ENCODE peak calls at places on chromosomes 16 and 17, in ten cellular contexts. A is WTC11, Z is ELF-1, G is GM03348, K is AG10803, M is amygdala, L is mesendoderm, Y is brain microvascular endothelial cell, Q is RCC 7860, W is ACHN. V is an unnamed sample.

GRCh38 chr16:85092309-85092708 is 20.0 kb downstream of the CIBAR2 start:
- DNase-seq in A (no peak), Z (no peak), G (no peak), K (no peak), M (no peak), L (no peak), Y (no peak), Q (no peak), W (no peak), V (no peak)

GRCh38 chr16:17270111-17270510 is 200.6 kb downstream of the XYLT1 start:
- DNase-seq in A (no peak), Z (no peak), G (no peak), K (no peak), M (no peak), L (no peak), Y (no peak), Q (no peak), W (no peak), V (no peak)

GRCh38 chr16:57594531-57595031 is 33.8 kb upstream of the ADGRG1 start:
- DNase-seq in A (no peak), Z (no peak), G (no peak), K (no peak), M (no peak), L (no peak), Y (no peak), Q (no peak), W (no peak), V (no peak)

GRCh38 chr17:56510554-56511342 is 82.8 kb upstream of the NOG start:
- DNase-seq in A (no peak), Z (no peak), G (no peak), K (no peak), M (no peak), L (no peak), Y (no peak), Q (no peak), W (no peak), V (no peak)

GRCh38 chr16:85524630-85525463 is 88.3 kb upstream of the GSE1 start:
- DNase-seq in A (no peak), Z (peak), G (no peak), K (peak), M (no peak), L (peak), Y (no peak), Q (peak), W (no peak), V (peak)

GRCh38 chr16:84552135-84552534 is 47.7 kb upstream of the MEAK7 start:
- DNase-seq in A (no peak), Z (no peak), G (no peak), K (no peak), M (no peak), L (no peak), Y (no peak), Q (no peak), W (no peak), V (no peak)

GRCh38 chr16:65214196-65214595 is 92.3 kb upstream of the CDH11 start:
- DNase-seq in A (no peak), Z (no peak), G (peak), K (peak), M (no peak), L (no peak), Y (no peak), Q (no peak), W (no peak), V (no peak)

GRCh38 chr17:5583426-5584382 is 605 bp downstream of the NLRP1 start:
- DNase-seq in A (no peak), Z (no peak), G (peak), K (peak), M (no peak), L (no peak), Y (no peak), Q (no peak), W (no peak), V (no peak)

GRCh38 chr17:79075433-79075805 is 795 bp downstream of the ENGASE start:
- DNase-seq in A (no peak), Z (no peak), G (peak), K (no peak), M (no peak), L (no peak), Y (no peak), Q (no peak), W (peak), V (peak)

GRCh38 chr16:21126518-21126917 is 24.1 kb downstream of the DNAH3 start:
- DNase-seq in A (peak), Z (peak), G (no peak), K (no peak), M (no peak), L (no peak), Y (no peak), Q (no peak), W (no peak), V (peak)

GRCh38 chr16:27721548-27722265 is 171.8 kb downstream of the KATNIP start:
- DNase-seq in A (no peak), Z (peak), G (peak), K (peak), M (no peak), L (no peak), Y (peak), Q (no peak), W (no peak), V (peak)

GRCh38 chr17:76688165-76688622 is 22.6 kb downstream of the MXRA7 start:
- DNase-seq in A (no peak), Z (no peak), G (no peak), K (no peak), M (no peak), L (no peak), Y (no peak), Q (no peak), W (peak), V (no peak)